ENCODE peak calls at places on chromosomes 11 and 22, in four cellular contexts. K, M, Q and L are unnamed samples.
A peak's percentile ranks its signal among the peaks of the same experiment; 100 is the strongest.

GRCh38 chr11:113373306-113373705 is 14.3 kb upstream of the ANKK1 start:
- DNase-seq in K (no peak), M (peak; percentile 3), Q (no peak), L (no peak)

GRCh38 chr22:43537019-43537585 is 125.3 kb downstream of the MPPED1 start:
- DNase-seq in K (no peak), M (peak; percentile 63), Q (no peak), L (no peak)

GRCh38 chr22:28231423-28231822 is 312.4 kb upstream of the PITPNB start:
- DNase-seq in K (no peak), M (no peak), Q (no peak), L (no peak)

GRCh38 chr11:95147364-95147905 is 57.8 kb downstream of the ENDOD1 start:
- DNase-seq in K (peak; percentile 34), M (peak; percentile 31), Q (no peak), L (no peak)

GRCh38 chr11:19160839-19161238 is 40.9 kb downstream of the CSRP3 start:
- DNase-seq in K (no peak), M (no peak), Q (no peak), L (no peak)

GRCh38 chr11:24704716-24705115 is 207.9 kb downstream of the LUZP2 start:
- DNase-seq in K (no peak), M (no peak), Q (no peak), L (no peak)

GRCh38 chr22:37607912-37608476 is 640 bp upstream of the GGA1 start:
- DNase-seq in K (no peak), M (no peak), Q (no peak), L (no peak)

GRCh38 chr22:31272522-31273446 is 19.5 kb downstream of the PIK3IP1 start:
- DNase-seq in K (peak; percentile 32), M (peak; percentile 54), Q (peak; percentile 77), L (no peak)

GRCh38 chr11:78370406-78371172 is 47.0 kb downstream of the GAB2 start:
- DNase-seq in K (no peak), M (no peak), Q (no peak), L (no peak)

GRCh38 chr22:47397673-47398072 is 635.2 kb downstream of the TBC1D22A start:
- DNase-seq in K (no peak), M (no peak), Q (no peak), L (no peak)

GRCh38 chr22:47394504-47395440 is 632.3 kb downstream of the TBC1D22A start:
- DNase-seq in K (no peak), M (no peak), Q (no peak), L (no peak)

GRCh38 chr22:47396515-47396914 is 634.1 kb downstream of the TBC1D22A start:
- DNase-seq in K (no peak), M (no peak), Q (no peak), L (no peak)

GRCh38 chr22:47395481-47395880 is 633.0 kb downstream of the TBC1D22A start:
- DNase-seq in K (no peak), M (peak; percentile 44), Q (no peak), L (peak; percentile 2)

DNA sequence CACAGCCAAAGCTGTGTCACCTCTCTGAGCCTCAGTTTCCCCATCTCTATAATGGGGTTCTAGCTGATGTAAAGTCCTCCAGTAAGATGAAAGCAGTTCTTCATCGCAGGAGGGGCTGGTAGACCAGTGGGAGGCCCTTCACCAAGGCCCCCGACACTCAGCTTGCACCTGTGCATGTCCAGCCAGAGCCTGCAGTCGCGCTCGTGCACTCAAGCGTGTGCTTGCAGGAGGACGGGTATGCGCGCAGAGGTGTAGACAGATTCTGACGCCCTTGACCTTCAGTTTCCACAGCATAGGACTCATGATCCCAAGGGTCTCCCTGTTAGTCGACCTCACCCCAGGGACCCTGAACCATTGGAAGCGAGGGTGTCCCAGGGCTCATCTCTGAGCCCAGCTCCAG is 633.7 kb downstream of the TBC1D22A start:
- DNase-seq in K (no peak), M (no peak), Q (no peak), L (no peak)
- H3K9me3 ChIP-seq in K (no peaks in the 10 kb centered on the region), M (no peaks in the 10 kb centered on the region), Q (peaks cover 87% of the 10 kb centered on the region), L (no peaks in the 10 kb centered on the region)

GRCh38 chr22:47316020-47316419 is 553.6 kb downstream of the TBC1D22A start:
- DNase-seq in K (no peak), M (no peak), Q (no peak), L (no peak)

GRCh38 chr22:47323518-47323917 is 561.1 kb downstream of the TBC1D22A start:
- DNase-seq in K (no peak), M (no peak), Q (no peak), L (no peak)

GRCh38 chr22:47322854-47323253 is 560.4 kb downstream of the TBC1D22A start:
- DNase-seq in K (no peak), M (no peak), Q (no peak), L (no peak)

GRCh38 chr22:47320560-47320959 is 558.1 kb downstream of the TBC1D22A start:
- DNase-seq in K (no peak), M (no peak), Q (no peak), L (no peak)

GRCh38 chr22:47318041-47318737 is 555.7 kb downstream of the TBC1D22A start:
- DNase-seq in K (no peak), M (no peak), Q (no peak), L (no peak)
- H3K9me3 ChIP-seq in K (no peaks in the 10 kb centered on the region), M (no peaks in the 10 kb centered on the region), Q (peaks cover 56% of the 10 kb centered on the region), L (no peaks in the 10 kb centered on the region)

GRCh38 chr22:39478461-39478860 is 21.6 kb downstream of the MGAT3 start:
- DNase-seq in K (no peak), M (no peak), Q (peak; percentile 85), L (no peak)
- H3K9me3 ChIP-seq in K (no peaks in the 10 kb centered on the region), M (no peaks in the 10 kb centered on the region), Q (no peaks in the 10 kb centered on the region), L (no peaks in the 10 kb centered on the region)

GRCh38 chr22:47198801-47199251 is 436.4 kb downstream of the TBC1D22A start:
- DNase-seq in K (no peak), M (no peak), Q (peak; percentile 13), L (no peak)

GRCh38 chr22:47201186-47201995 is 438.9 kb downstream of the TBC1D22A start:
- DNase-seq in K (no peak), M (no peak), Q (peak; percentile 8), L (no peak)

GRCh38 chr22:47200273-47201051 is 438.0 kb downstream of the TBC1D22A start:
- DNase-seq in K (no peak), M (no peak), Q (peak; percentile 4), L (no peak)

GRCh38 chr22:47199261-47199948 is 437.0 kb downstream of the TBC1D22A start:
- DNase-seq in K (no peak), M (no peak), Q (peak; percentile 27), L (no peak)

DNA sequence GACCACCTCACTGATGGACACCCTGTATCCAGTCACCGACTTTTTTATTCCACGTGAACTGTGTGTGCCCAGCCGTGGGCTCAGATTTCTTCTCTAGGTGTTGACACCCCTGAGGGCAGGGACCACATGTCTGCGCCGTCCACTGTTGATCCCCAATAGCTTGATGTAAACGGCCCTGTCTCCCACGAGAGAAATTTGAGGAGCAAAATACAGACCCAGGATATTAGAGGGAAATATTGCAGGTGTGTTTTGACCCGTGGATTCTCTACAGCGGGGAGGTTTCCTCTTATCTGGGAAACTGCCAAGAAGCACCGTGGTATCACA is 437.5 kb downstream of the TBC1D22A start:
- DNase-seq in K (no peak), M (no peak), Q (no peak), L (no peak)
- H3K9me3 ChIP-seq in K (no peaks in the 10 kb centered on the region), M (no peaks in the 10 kb centered on the region), Q (peaks cover 65% of the 10 kb centered on the region), L (no peaks in the 10 kb centered on the region)